ENCODE peak calls at places on chromosome 19, in eight cellular contexts. V, X, I, M, H, O, D and U are unnamed samples. For H3K4me1, the result is how much of the 10 kb centered on the place peaks cover.

GRCh38 chr19:48999481-49000325 is 6.0 kb downstream of the RUVBL2 start:
- DNase-seq in V (no peak), I (peak), M (peak), H (no peak), O (peak), D (peak), X (peak), U (peak)

GRCh38 chr19:41264581-41265375 is 606 bp downstream of the HNRNPUL1 start:
- DNase-seq in M (peak), V (no peak), I (no peak), D (peak), O (peak), X (peak), H (peak), U (no peak)

GRCh38 chr19:49017666-49018351 is 918 bp upstream of the LHB start:
- DNase-seq in I (peak), O (peak), M (peak), X (peak), D (peak), H (no peak), V (peak), U (no peak)

GRCh38 chr19:801861-802496 is 4.7 kb downstream of the PTBP1 start:
- DNase-seq in I (peak), O (no peak), X (no peak), V (no peak), M (peak), D (peak), H (peak), U (no peak)

GRCh38 chr19:28514166-28514565 is 698.8 kb downstream of the UQCRFS1 start:
- DNase-seq in V (no peak), D (no peak), H (no peak), M (no peak), O (no peak), I (no peak), X (no peak), U (no peak)

GRCh38 chr19:2602391-2603181 is 99.9 kb downstream of the GNG7 start:
- DNase-seq in H (peak), V (no peak), D (peak), X (peak), I (peak), O (peak), M (peak), U (no peak)

GRCh38 chr19:4298772-4299550 is 3.2 kb downstream of the TMIGD2 start:
- DNase-seq in I (no peak), D (no peak), V (no peak), O (no peak), H (no peak), M (no peak), X (no peak), U (no peak)

GRCh38 chr19:23716792-23717191 is 29.8 kb upstream of the ZNF675 start:
- DNase-seq in I (no peak), X (no peak), H (no peak), M (no peak), D (no peak), O (no peak), V (no peak), U (no peak)

GRCh38 chr19:1773173-1773572 is 19.9 kb downstream of the ONECUT3 start:
- DNase-seq in V (peak), M (no peak), O (no peak), I (no peak), D (no peak), X (no peak), H (no peak), U (no peak)

GRCh38 chr19:12090807-12091206 is 26.3 kb downstream of the ZNF844 start:
- DNase-seq in D (peak), O (peak), V (no peak), H (peak), M (peak), X (peak), I (peak), U (peak)

GRCh38 chr19:54345938-54346386 is 7.0 kb upstream of the LILRA4 start:
- DNase-seq in O (no peak), M (no peak), V (no peak), D (no peak), H (no peak), X (no peak), I (no peak), U (no peak)

GRCh38 chr19:18477974-18478373 is 40.0 kb upstream of the ISYNA1 start:
- DNase-seq in H (no peak), D (no peak), X (no peak), M (no peak), V (no peak), O (no peak), I (peak), U (no peak)

GRCh38 chr19:23855676-23856075 is 59.0 kb upstream of the ZNF726 start:
- DNase-seq in I (no peak), M (no peak), X (no peak), V (no peak), D (peak), O (no peak), H (no peak), U (no peak)

GRCh38 chr19:33797821-33798633 is 1.4 kb downstream of the KCTD15 start:
- DNase-seq in X (peak), I (peak), D (peak), M (peak), V (no peak), O (peak), H (no peak), U (no peak)

GRCh38 chr19:4795400-4795799 is 3.9 kb downstream of the FEM1A start:
- DNase-seq in I (no peak), H (no peak), O (no peak), M (peak), X (no peak), V (no peak), D (no peak), U (no peak)

GRCh38 chr19:40813182-40813581 is 14.2 kb downstream of the EGLN2 start:
- DNase-seq in D (no peak), O (no peak), H (peak), I (no peak), X (no peak), V (no peak), M (no peak), U (no peak)

GRCh38 chr19:33763661-33764343 is 32.9 kb upstream of the KCTD15 start:
- DNase-seq in O (no peak), V (no peak), M (no peak), I (no peak), D (peak), X (no peak), H (no peak), U (no peak)

GRCh38 chr19:30276312-30276884 is 95.8 kb upstream of the ZNF536 start:
- DNase-seq in H (no peak), X (no peak), O (no peak), V (no peak), D (no peak), I (no peak), M (no peak), U (no peak)

GRCh38 chr19:10808937-10809655 is 26.9 kb downstream of the TMED1 start:
- DNase-seq in M (peak), D (no peak), X (no peak), H (no peak), I (no peak), V (peak), O (no peak), U (no peak)

GRCh38 chr19:49691243-49692101 is 556 bp downstream of the CPT1C start:
- DNase-seq in I (peak), O (peak), D (peak), V (no peak), M (peak), H (no peak), X (peak), U (no peak)

GRCh38 chr19:4922530-4923378 is 13.5 kb downstream of the UHRF1 start:
- DNase-seq in V (no peak), M (no peak), X (no peak), H (no peak), O (no peak), D (no peak), I (no peak), U (no peak)

GRCh38 chr19:32539240-32539916 is 41.6 kb upstream of the PDCD5 start:
- DNase-seq in I (no peak), X (no peak), H (no peak), O (no peak), D (no peak), M (no peak), V (no peak), U (no peak)

DNA sequence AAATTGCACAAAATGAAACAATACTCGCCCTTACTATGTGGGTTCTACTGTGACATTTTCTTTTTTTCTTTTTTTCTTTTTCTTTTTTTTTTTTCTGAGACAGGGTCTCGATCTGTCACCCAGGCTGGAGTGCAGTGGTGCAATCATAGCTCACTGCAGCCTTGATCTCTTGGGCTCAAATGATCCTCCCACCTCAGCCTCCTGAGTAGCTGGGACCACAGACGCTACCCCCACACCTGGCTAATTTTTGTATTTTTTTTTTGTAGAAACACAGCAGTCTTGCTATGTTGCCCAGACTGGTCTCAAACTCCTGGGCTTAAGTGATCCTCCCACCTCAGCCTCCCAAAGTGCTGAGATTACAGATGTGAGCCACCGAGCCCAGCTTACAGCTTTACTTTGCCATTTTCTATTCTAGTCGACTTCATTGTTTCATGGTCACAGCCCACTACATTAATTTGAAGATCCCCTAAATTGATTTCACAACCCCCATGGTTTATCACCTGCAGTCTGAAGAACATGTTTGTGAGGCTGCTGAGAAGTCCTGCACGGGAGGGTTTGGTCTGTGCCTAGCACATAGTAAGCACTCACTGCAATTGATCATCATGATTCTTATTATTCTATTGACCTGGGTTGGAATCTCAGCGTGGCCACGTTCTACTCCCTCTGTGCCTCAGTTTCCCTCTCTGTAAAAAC is 3.8 kb downstream of the BCL3 start:
- DNase-seq in V (no peak), D (no peak), H (no peak), O (no peak), X (no peak), M (no peak), I (no peak), U (no peak)
- H3K4me1 ChIP-seq in V (under half), D (under half), H (under half), O (under half), X (under half), M (under half), I (half or more), U (under half)

DNA sequence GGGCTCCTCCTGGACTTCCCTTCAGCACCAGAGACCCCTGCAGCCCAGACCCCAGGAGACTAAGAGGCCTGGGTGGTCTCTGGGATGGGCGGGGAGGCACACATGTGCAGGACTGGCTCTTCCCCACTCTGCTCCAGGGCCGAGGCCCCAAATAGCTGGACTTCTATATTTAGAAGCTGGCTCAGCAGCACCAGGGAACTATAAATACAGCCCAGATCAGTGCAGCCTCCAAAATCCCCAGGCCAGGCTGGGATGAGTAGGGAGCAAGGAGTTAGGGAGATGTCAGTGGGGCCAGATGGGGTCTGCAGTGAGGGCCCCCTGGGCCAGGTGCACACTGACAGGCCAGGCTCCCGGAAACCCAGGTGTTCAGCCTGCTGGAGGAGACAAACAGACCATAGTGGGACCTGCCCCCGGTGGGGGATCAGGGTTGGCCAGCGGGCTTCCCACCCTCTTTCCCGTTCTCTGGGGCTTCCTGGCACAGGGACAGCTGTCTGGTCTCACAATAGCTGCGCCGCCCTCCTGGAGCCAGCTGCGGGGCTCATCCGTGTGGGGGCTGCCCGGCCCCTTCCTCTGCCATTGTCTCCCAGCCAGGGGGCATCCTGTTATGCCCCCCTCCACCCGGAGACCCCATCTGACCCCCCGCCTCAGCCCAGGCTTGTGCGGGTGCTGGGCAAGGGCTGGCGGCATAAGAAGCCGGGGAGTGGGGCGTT is 5.5 kb upstream of the ADGRE5 start:
- DNase-seq in V (no peak), D (peak), X (peak), I (peak), O (peak), H (no peak), M (peak), U (no peak)
- H3K4me1 ChIP-seq in V (under half), D (under half), X (under half), I (under half), O (under half), H (under half), M (under half), U (under half)

GRCh38 chr19:35124098-35125060 is 8.8 kb downstream of the FXYD3 start:
- DNase-seq in V (peak), H (peak), M (peak), D (peak), O (peak), X (peak), I (peak), U (no peak)

GRCh38 chr19:35120898-35121297 is 5.3 kb downstream of the FXYD3 start:
- DNase-seq in X (no peak), M (no peak), I (no peak), O (no peak), V (no peak), D (no peak), H (no peak), U (no peak)

GRCh38 chr19:35123573-35123972 is 8.0 kb downstream of the FXYD3 start:
- DNase-seq in O (peak), V (no peak), I (no peak), H (no peak), D (no peak), M (no peak), X (no peak), U (no peak)

GRCh38 chr19:35125270-35125717 is 9.6 kb downstream of the LGI4 start:
- DNase-seq in M (no peak), I (no peak), O (no peak), D (no peak), V (no peak), H (no peak), X (no peak), U (no peak)

GRCh38 chr19:35122687-35123551 is 7.3 kb downstream of the FXYD3 start:
- DNase-seq in X (no peak), O (no peak), I (no peak), M (no peak), H (peak), D (no peak), V (no peak), U (no peak)
- H3K4me1 ChIP-seq in X (under half), O (under half), I (under half), M (under half), H (under half), D (under half), V (under half), U (under half)

DNA sequence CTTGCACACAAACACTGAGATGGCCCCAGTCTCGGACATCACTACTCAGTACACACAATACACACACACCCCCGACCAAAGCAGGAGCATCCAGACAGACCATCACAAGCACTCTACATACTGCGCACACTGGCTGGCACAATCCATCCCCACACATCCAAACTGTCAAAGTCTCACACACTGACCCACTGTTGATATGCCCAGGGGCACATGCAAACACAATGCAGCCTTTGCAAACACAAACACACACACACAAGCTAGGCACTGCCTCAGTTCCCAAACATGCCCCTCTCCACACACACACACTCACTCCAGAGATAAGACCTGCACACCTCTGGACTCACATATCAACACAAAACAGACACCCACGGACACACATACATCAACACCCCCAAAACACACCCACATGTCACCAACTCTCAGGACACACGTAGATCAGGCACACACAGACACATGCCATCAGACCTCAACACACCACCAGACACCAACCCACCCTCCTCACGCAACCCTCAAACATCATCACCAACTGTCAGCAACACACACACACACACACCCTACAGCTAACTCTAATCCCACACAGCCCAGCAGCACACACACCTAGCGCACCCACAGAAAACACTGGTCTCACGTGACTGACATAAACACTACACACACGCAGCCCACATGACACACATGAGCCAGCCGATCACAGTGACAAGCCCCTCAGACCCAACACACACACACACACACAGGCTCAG is 1.9 kb downstream of the BBC3 start:
- DNase-seq in O (no peak), H (peak), X (no peak), D (no peak), I (no peak), V (no peak), M (peak), U (no peak)
- H3K4me1 ChIP-seq in O (under half), H (under half), X (under half), D (under half), I (under half), V (under half), M (under half), U (under half)

DNA sequence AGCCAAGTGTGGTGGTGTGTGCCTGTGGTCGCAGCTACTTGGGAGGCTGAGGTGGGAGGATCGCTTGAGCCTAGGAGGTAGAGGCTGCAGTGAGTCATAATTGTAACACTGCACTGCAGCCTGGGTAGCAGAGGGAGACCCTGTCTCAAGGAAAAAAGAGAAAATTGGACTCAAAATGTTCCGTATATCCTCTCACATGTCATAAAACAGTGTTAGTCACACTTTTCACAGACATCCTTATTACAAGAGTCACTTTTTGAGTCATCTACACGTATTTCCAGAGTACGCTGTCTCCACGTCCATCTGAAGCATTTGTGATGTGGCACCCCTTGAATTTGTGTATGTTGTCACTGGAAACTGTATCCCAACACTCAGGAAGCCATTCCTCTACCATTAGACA is 133.0 kb downstream of the SIPA1L3 start:
- DNase-seq in D (no peak), V (no peak), M (peak), O (no peak), X (no peak), H (no peak), I (no peak), U (no peak)
- H3K4me1 ChIP-seq in D (under half), V (under half), M (under half), O (under half), X (under half), H (under half), I (under half), U (under half)

GRCh38 chr19:17089238-17089637 is 13.7 kb downstream of the MYO9B start:
- DNase-seq in I (no peak), D (no peak), V (no peak), O (peak), H (no peak), M (peak), X (no peak), U (no peak)

GRCh38 chr19:17090501-17091074 is 15.0 kb downstream of the MYO9B start:
- DNase-seq in M (peak), V (no peak), O (no peak), I (no peak), H (no peak), X (no peak), D (no peak), U (no peak)

GRCh38 chr19:17088552-17088951 is 13.0 kb downstream of the MYO9B start:
- DNase-seq in D (no peak), I (no peak), H (no peak), X (no peak), O (no peak), V (no peak), M (peak), U (no peak)

GRCh38 chr19:17092696-17093095 is 17.1 kb downstream of the MYO9B start:
- DNase-seq in M (no peak), D (no peak), H (no peak), I (no peak), V (no peak), O (no peak), X (no peak), U (no peak)

DNA sequence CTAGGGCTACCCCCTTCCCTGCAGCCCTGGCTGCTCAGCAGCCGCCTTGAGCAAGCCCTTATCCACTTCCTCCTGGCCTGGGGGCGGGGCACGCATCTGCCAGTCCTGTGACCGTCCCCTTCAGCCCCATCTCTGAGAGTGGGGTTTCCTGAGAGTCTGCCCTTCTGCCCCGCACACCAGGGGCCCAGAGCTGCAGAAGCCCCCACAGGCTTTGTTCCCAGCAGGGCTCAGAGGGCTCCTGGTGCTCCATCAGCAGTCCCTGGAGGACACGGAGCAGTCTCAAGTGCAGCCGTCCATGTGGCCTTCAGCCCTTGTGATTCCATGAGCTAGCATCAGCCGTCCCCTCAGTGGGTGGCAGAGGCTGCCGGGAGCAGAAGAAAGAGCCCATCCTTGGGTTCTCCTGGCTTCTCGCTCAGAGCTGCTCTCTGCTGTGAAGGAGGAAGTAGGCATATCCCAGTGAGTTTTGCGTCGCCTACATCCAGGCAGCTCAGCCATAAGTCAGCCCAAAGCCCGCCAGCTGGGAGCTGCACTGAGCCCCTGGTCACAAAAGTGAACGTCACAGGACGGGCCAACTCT is 16.3 kb downstream of the MYO9B start:
- DNase-seq in O (peak), M (no peak), D (no peak), X (peak), V (no peak), H (no peak), I (peak), U (no peak)
- H3K4me1 ChIP-seq in O (under half), M (under half), D (under half), X (under half), V (under half), H (under half), I (under half), U (under half)

GRCh38 chr19:55620951-55621672 is 3.3 kb downstream of the ZNF784 start:
- DNase-seq in D (no peak), H (no peak), O (no peak), I (peak), M (no peak), V (no peak), X (no peak), U (no peak)
- H3K4me1 ChIP-seq in D (under half), H (under half), O (under half), I (under half), M (under half), V (under half), X (under half), U (under half)